ENCODE peak calls at places on chromosomes 3 and 15, in nine cellular contexts. D is GM23248, X is HCT116, F is OCI-LY7, Y is GM23338, B is neural progenitor cell, R is PC-3, L is hepatocyte, E is MM.1S. P is an unnamed sample.

GRCh38 chr15:80527406-80527805 is 123.2 kb downstream of the ARNT2 start:
- DNase-seq in E (no peak), X (no peak), R (no peak), D (no peak), L (no peak), B (no peak), F (no peak), Y (no peak), P (no peak)

GRCh38 chr3:101643861-101644613 is 32.9 kb downstream of the ZBTB11 start:
- DNase-seq in E (peak; percentile 36), X (peak; percentile 4), R (peak; percentile 88), Y (no peak), L (no peak), D (peak; percentile 70), F (no peak), B (no peak), P (no peak)

GRCh38 chr3:174951023-174951422 is 91.9 kb downstream of the NAALADL2 start:
- DNase-seq in E (no peak), B (no peak), L (no peak), F (no peak), Y (no peak), X (peak; percentile 33), D (peak; percentile 78), R (peak; percentile 89), P (no peak)

GRCh38 chr3:11698326-11699082 is 54.8 kb upstream of the VGLL4 start:
- DNase-seq in R (no peak), L (no peak), B (no peak), E (no peak), Y (no peak), F (no peak), X (no peak), D (peak; percentile 39), P (no peak)

GRCh38 chr3:65945953-65946352 is 92.8 kb downstream of the MAGI1 start:
- DNase-seq in L (no peak), F (no peak), B (no peak), D (no peak), E (no peak), X (no peak), Y (no peak), R (no peak), P (no peak)

GRCh38 chr15:57153140-57153539 is 223.2 kb upstream of the CGNL1 start:
- DNase-seq in X (no peak), Y (no peak), R (peak; percentile 56), D (no peak), E (no peak), B (no peak), L (peak; percentile 4), F (no peak), P (no peak)

GRCh38 chr3:68876112-68876713 is 56.1 kb downstream of the TAFA4 start:
- DNase-seq in E (peak; percentile 74), X (peak; percentile 45), Y (peak; percentile 87), D (peak; percentile 74), L (peak; percentile 83), B (peak; percentile 67), F (peak; percentile 66), R (peak; percentile 66), P (peak; percentile 33)

GRCh38 chr3:170585008-170585936 is 603 bp downstream of the SLC7A14 start:
- DNase-seq in Y (peak; percentile 60), X (no peak), F (no peak), R (no peak), B (peak; percentile 48), D (peak; percentile 33), L (no peak), E (no peak), P (peak; percentile 82)

GRCh38 chr3:38588276-38588971 is 61.1 kb downstream of the SCN5A start:
- DNase-seq in R (no peak), X (no peak), L (no peak), B (no peak), E (no peak), F (no peak), D (no peak), Y (no peak), P (no peak)

GRCh38 chr3:38588995-38589937 is 60.2 kb downstream of the SCN5A start:
- DNase-seq in B (no peak), Y (no peak), F (no peak), X (no peak), E (no peak), R (no peak), L (no peak), D (no peak), P (no peak)

GRCh38 chr3:38587548-38588131 is 61.8 kb downstream of the SCN5A start:
- DNase-seq in B (no peak), D (no peak), Y (no peak), E (no peak), R (no peak), L (no peak), F (no peak), X (no peak), P (no peak)

GRCh38 chr3:38585791-38586420 is 63.6 kb downstream of the SCN5A start:
- DNase-seq in L (no peak), Y (no peak), X (no peak), F (no peak), D (no peak), R (no peak), E (no peak), B (no peak), P (no peak)

GRCh38 chr3:38586546-38587520 is 62.7 kb downstream of the SCN5A start:
- DNase-seq in D (no peak), X (no peak), E (no peak), L (no peak), Y (no peak), F (no peak), R (no peak), B (no peak), P (no peak)
- TF ChIP-seq EZH2phosphoT487 in D (no peak), X (no peak), E (no peak), L (no peak), Y (no peak), F (no peak), R (no peak), B (no peak), P (no peak)

DNA sequence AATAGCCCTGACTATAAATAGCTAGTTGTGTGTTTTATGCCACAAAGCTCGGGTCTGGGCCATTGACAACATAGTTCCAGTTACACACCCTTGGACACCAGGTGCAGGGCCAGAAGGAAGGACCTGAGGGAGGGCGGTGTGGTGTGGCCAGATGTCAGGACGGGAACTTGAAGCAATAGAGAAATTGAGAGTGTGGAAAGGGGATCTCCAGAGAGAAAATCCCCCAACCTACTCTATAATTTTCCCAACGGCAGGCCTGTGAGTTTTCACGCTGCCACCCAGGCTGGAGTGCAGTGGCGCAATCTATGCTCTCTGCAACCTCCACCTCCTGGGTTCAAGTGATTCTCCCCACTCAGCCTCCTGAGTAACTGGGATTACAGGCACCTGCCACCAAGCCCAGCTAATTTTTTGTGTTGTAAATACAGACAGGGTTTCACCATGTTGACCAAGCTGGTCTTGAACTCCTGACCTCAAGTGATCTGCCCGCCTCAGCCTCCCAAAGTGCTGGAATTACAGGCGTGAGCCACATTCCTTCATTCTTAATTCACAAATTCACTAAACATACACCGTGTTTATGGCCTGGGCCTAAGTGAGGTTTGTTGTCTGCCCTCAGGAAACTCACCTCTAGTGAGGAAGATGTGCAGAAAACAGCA is 70.8 kb upstream of the KLF13 start:
- DNase-seq in F (peak; percentile 61), R (no peak), E (peak; percentile 93), Y (no peak), D (no peak), X (no peak), L (no peak), B (no peak), P (no peak)
- H3K27ac ChIP-seq in F (peak overlapping the region; percentile 26), R (no peak overlapping the region), E (peak overlapping the region; percentile 94), Y (no peak overlapping the region), D (no peak overlapping the region), X (no peak overlapping the region), L (no peak overlapping the region), B (no peak overlapping the region), P (no peak overlapping the region)

GRCh38 chr15:59294961-59295741 is 77.5 kb downstream of the MYO1E start:
- DNase-seq in Y (no peak), E (no peak), D (peak; percentile 93), L (no peak), F (no peak), B (no peak), R (peak; percentile 90), X (peak; percentile 78), P (no peak)

GRCh38 chr15:59295742-59296090 is 77.0 kb downstream of the MYO1E start:
- DNase-seq in F (no peak), Y (no peak), L (no peak), D (no peak), R (no peak), X (no peak), E (no peak), B (no peak), P (no peak)

GRCh38 chr15:59298255-59298856 is 74.3 kb downstream of the MYO1E start:
- DNase-seq in B (no peak), Y (no peak), L (no peak), R (peak; percentile 80), F (no peak), E (no peak), X (peak; percentile 78), D (peak; percentile 33), P (no peak)

GRCh38 chr15:59294574-59294960 is 78.1 kb downstream of the MYO1E start:
- DNase-seq in R (peak; percentile 60), B (no peak), E (no peak), X (no peak), D (peak; percentile 70), F (no peak), Y (no peak), L (no peak), P (no peak)

DNA sequence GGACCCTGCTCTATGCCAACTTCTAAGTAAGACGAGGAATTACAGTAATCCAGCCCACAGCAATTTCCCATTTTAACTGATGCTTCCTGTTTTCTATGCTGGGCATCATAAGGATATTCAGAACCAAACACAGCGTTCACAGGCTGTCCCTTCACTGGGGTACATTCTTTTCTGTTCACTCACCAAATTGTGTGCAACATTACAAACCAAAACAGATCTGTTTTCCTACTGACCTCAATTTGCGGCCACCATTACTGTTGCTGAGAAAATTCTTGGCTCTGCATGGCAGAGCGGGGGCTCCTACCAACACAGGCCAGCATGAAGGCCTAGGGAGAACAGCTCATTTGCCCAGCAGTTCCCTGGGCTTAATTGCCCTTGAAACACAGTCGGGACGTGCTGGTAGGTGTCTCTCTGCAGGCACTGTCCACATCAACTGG is 76.5 kb downstream of the MYO1E start:
- DNase-seq in F (no peak), X (no peak), B (no peak), D (peak; percentile 92), Y (no peak), E (no peak), R (peak; percentile 62), L (no peak), P (no peak)
- TF ChIP-seq EZH2phosphoT487 in F (no peak), X (no peak), B (no peak), D (no peak), Y (no peak), E (no peak), R (no peak), L (no peak), P (no peak)

GRCh38 chr3:13064964-13065363 is 8.3 kb downstream of the IQSEC1 start:
- DNase-seq in B (no peak), E (no peak), Y (no peak), X (no peak), D (no peak), R (no peak), F (no peak), L (no peak), P (no peak)

GRCh38 chr3:13067778-13068177 is 5.5 kb downstream of the IQSEC1 start:
- DNase-seq in Y (no peak), X (no peak), L (no peak), B (no peak), R (no peak), F (no peak), E (no peak), D (no peak), P (no peak)

GRCh38 chr3:13064469-13064868 is 8.8 kb downstream of the IQSEC1 start:
- DNase-seq in X (no peak), F (no peak), R (no peak), B (no peak), Y (no peak), D (no peak), E (no peak), L (no peak), P (no peak)

GRCh38 chr3:13066236-13066635 is 7.0 kb downstream of the IQSEC1 start:
- DNase-seq in F (no peak), D (no peak), X (no peak), B (no peak), E (no peak), L (no peak), R (no peak), Y (no peak), P (no peak)

DNA sequence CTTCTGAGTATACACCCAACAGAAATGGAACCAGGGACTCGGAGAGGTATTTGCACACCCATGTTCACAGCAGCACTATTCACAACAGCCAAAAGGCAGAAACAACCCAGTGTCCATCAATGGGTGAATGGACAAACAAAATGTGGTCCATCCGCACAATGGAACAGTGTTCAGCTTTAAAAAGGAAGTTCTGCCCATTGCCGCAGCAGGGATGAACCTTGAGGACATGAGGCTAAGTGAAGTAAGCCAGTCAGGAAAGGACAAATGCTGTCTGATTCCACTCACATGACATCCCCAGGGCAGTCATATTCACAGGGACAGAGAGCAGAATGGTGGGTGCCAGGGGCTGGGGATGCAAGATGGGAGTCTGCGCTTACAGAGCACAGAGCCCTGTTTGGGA is 7.5 kb downstream of the IQSEC1 start:
- DNase-seq in F (no peak), R (no peak), L (no peak), Y (no peak), X (no peak), B (no peak), D (no peak), E (no peak), P (no peak)
- H3K27ac ChIP-seq in F (no peak overlapping the region), R (no peak overlapping the region), L (no peak overlapping the region), Y (no peak overlapping the region), X (no peak overlapping the region), B (no peak overlapping the region), D (no peak overlapping the region), E (no peak overlapping the region), P (no peak overlapping the region)

P was measured in SK-N-SH.